ENCODE peak calls at places on chromosomes 12 and 14, in six cellular contexts. One of them, this sample, is unnamed.

GRCh38 chr12:94187351-94187750 is 39.0 kb downstream of the PLXNC1 start:
- DNase-seq in K562: no peak
- DNase-seq in endothelial cell of umbilical vein: no peak
- DNase-seq in HepG2: no peak
- DNase-seq in A549: no peak
- DNase-seq in GM12878: no peak
- DNase-seq in this sample: no peak

GRCh38 chr12:47886471-47887240 is 18.1 kb downstream of the VDR start:
- DNase-seq in K562: no peak
- DNase-seq in endothelial cell of umbilical vein: no peak
- DNase-seq in HepG2: no peak
- DNase-seq in A549: no peak
- DNase-seq in GM12878: no peak
- DNase-seq in this sample: no peak

GRCh38 chr14:106694638-106695393 is 1168.4 kb downstream of the TMEM121 start:
- DNase-seq in K562: no peak
- DNase-seq in endothelial cell of umbilical vein: no peak
- DNase-seq in HepG2: no peak
- DNase-seq in A549: peak
- DNase-seq in GM12878: no peak
- DNase-seq in this sample: peak

GRCh38 chr14:90654831-90655276 is 161.4 kb downstream of the TTC7B start:
- DNase-seq in K562: no peak
- DNase-seq in endothelial cell of umbilical vein: no peak
- DNase-seq in HepG2: peak
- DNase-seq in A549: no peak
- DNase-seq in GM12878: no peak
- DNase-seq in this sample: no peak

GRCh38 chr14:58865520-58866281 is 227.9 kb downstream of the DACT1 start:
- DNase-seq in K562: no peak
- DNase-seq in endothelial cell of umbilical vein: no peak
- DNase-seq in HepG2: no peak
- DNase-seq in A549: no peak
- DNase-seq in GM12878: no peak
- DNase-seq in this sample: no peak

GRCh38 chr12:76820888-76821482 is 57.1 kb downstream of the ZDHHC17 start:
- DNase-seq in K562: peak
- DNase-seq in endothelial cell of umbilical vein: peak
- DNase-seq in HepG2: peak
- DNase-seq in A549: peak
- DNase-seq in GM12878: no peak
- DNase-seq in this sample: peak

GRCh38 chr14:63493246-63493645 is 49.9 kb downstream of the PPP2R5E start:
- DNase-seq in K562: no peak
- DNase-seq in endothelial cell of umbilical vein: no peak
- DNase-seq in HepG2: no peak
- DNase-seq in A549: peak
- DNase-seq in GM12878: no peak
- DNase-seq in this sample: peak

GRCh38 chr14:23123419-23123818 is 4.4 kb upstream of the CEBPE start:
- DNase-seq in K562: peak
- DNase-seq in endothelial cell of umbilical vein: no peak
- DNase-seq in HepG2: no peak
- DNase-seq in A549: no peak
- DNase-seq in GM12878: no peak
- DNase-seq in this sample: no peak

GRCh38 chr14:81435578-81436295 is 35.6 kb upstream of the STON2 start:
- DNase-seq in K562: peak
- DNase-seq in endothelial cell of umbilical vein: peak
- DNase-seq in HepG2: peak
- DNase-seq in A549: peak
- DNase-seq in GM12878: no peak
- DNase-seq in this sample: no peak

GRCh38 chr12:53410951-53411350 is 12.7 kb upstream of the AMHR2 start:
- DNase-seq in K562: no peak
- DNase-seq in endothelial cell of umbilical vein: no peak
- DNase-seq in HepG2: no peak
- DNase-seq in A549: no peak
- DNase-seq in GM12878: no peak
- DNase-seq in this sample: no peak

GRCh38 chr14:35565896-35566464 is 32.0 kb downstream of the INSM2 start:
- DNase-seq in K562: no peak
- DNase-seq in endothelial cell of umbilical vein: no peak
- DNase-seq in HepG2: no peak
- DNase-seq in A549: no peak
- DNase-seq in GM12878: no peak
- DNase-seq in this sample: no peak

GRCh38 chr12:130596241-130596640 is 119.9 kb downstream of the RIMBP2 start:
- DNase-seq in K562: no peak
- DNase-seq in endothelial cell of umbilical vein: no peak
- DNase-seq in HepG2: no peak
- DNase-seq in A549: no peak
- DNase-seq in GM12878: no peak
- DNase-seq in this sample: no peak

GRCh38 chr14:62143235-62143634 is 381.0 kb downstream of the SNAPC1 start:
- DNase-seq in K562: no peak
- DNase-seq in endothelial cell of umbilical vein: no peak
- DNase-seq in HepG2: no peak
- DNase-seq in A549: no peak
- DNase-seq in GM12878: no peak
- DNase-seq in this sample: no peak

GRCh38 chr14:39091716-39092115 is 11.3 kb downstream of the SEC23A start:
- DNase-seq in K562: no peak
- DNase-seq in endothelial cell of umbilical vein: no peak
- DNase-seq in HepG2: no peak
- DNase-seq in A549: no peak
- DNase-seq in GM12878: no peak
- DNase-seq in this sample: no peak

GRCh38 chr14:63893701-63894458 is 41.1 kb downstream of the SYNE2 start:
- DNase-seq in K562: no peak
- DNase-seq in endothelial cell of umbilical vein: peak
- DNase-seq in HepG2: no peak
- DNase-seq in A549: peak
- DNase-seq in GM12878: no peak
- DNase-seq in this sample: no peak

GRCh38 chr14:104342435-104343293 is 204.3 kb downstream of the KIF26A start:
- DNase-seq in K562: no peak
- DNase-seq in endothelial cell of umbilical vein: no peak
- DNase-seq in HepG2: no peak
- DNase-seq in A549: no peak
- DNase-seq in GM12878: no peak
- DNase-seq in this sample: no peak

GRCh38 chr14:99757331-99758070 is 35.7 kb upstream of the EML1 start:
- DNase-seq in K562: no peak
- DNase-seq in endothelial cell of umbilical vein: peak
- DNase-seq in HepG2: no peak
- DNase-seq in A549: peak
- DNase-seq in GM12878: no peak
- DNase-seq in this sample: no peak

GRCh38 chr12:53518381-53518780 is 11.1 kb upstream of the NPFF start:
- DNase-seq in K562: no peak
- DNase-seq in endothelial cell of umbilical vein: no peak
- DNase-seq in HepG2: no peak
- DNase-seq in A549: no peak
- DNase-seq in GM12878: no peak
- DNase-seq in this sample: no peak

DNA sequence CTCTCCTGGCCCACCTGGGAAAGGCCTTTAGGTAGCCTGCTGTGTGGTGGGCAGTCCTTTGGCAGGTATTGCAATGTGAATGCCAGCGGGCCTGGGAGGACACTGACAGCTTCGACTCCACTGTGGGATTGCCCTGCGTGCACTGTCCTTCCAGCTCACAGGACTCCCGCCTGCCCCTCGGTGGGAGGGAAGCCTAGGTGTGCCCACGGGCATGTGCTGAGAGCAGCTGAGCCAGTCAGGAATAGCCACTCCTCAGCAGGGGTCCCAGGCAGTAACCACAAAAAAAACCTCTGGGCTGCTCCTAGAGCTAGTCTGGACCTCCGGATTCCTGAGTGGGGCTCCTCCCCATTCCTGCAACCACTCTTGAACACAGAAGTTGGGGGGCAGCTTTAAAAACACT is 278.2 kb downstream of the FOXN3 start:
- DNase-seq in K562: no peak
- DNase-seq in endothelial cell of umbilical vein: no peak
- DNase-seq in HepG2: no peak
- DNase-seq in A549: no peak
- DNase-seq in GM12878: no peak
- DNase-seq in this sample: no peak
- TF ChIP-seq MYC in K562: no peak
- TF ChIP-seq MYC in endothelial cell of umbilical vein: no peak
- TF ChIP-seq MYC in HepG2: no peak
- TF ChIP-seq MYC in A549: no peak
- TF ChIP-seq MYC in GM12878: no peak
- TF ChIP-seq MYC in this sample: no peak

GRCh38 chr14:56858422-56858821 is 48.1 kb upstream of the OTX2 start:
- DNase-seq in K562: no peak
- DNase-seq in endothelial cell of umbilical vein: no peak
- DNase-seq in HepG2: no peak
- DNase-seq in A549: no peak
- DNase-seq in GM12878: no peak
- DNase-seq in this sample: no peak

GRCh38 chr14:56857206-56857605 is 46.9 kb upstream of the OTX2 start:
- DNase-seq in K562: no peak
- DNase-seq in endothelial cell of umbilical vein: no peak
- DNase-seq in HepG2: no peak
- DNase-seq in A549: no peak
- DNase-seq in GM12878: no peak
- DNase-seq in this sample: no peak

GRCh38 chr14:56860441-56860840 is 50.2 kb upstream of the OTX2 start:
- DNase-seq in K562: no peak
- DNase-seq in endothelial cell of umbilical vein: no peak
- DNase-seq in HepG2: no peak
- DNase-seq in A549: no peak
- DNase-seq in GM12878: no peak
- DNase-seq in this sample: no peak

GRCh38 chr14:56854325-56854724 is 44.0 kb upstream of the OTX2 start:
- DNase-seq in K562: no peak
- DNase-seq in endothelial cell of umbilical vein: no peak
- DNase-seq in HepG2: no peak
- DNase-seq in A549: no peak
- DNase-seq in GM12878: no peak
- DNase-seq in this sample: no peak

DNA sequence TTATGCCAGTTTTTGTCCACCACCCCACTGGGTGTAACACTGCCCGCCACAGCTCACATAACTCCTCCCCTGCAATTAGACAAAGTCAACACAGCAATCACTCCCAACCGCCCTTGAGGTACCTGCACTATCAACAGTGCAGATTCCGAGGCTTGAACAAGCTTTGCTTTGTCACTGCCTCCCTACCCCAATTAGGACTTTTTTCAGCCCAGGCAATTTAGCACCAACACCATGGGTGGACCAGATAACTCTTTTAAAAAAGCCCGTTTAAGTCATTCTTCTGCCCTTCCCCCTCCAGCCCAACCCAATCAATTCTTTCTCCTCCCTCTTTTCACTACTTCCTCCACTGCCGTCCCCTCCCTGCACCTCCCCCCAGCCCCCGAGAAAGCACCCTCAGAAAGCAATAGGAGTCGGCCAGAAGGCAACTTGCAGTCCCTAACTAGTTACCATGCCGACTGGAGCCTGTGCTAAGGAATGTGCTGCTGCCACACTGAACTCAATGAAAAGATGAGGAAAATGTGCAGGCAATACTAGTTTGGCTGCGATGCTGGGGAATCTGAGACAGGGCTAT is 45.7 kb upstream of the OTX2 start:
- DNase-seq in K562: no peak
- DNase-seq in endothelial cell of umbilical vein: no peak
- DNase-seq in HepG2: peak
- DNase-seq in A549: no peak
- DNase-seq in GM12878: no peak
- DNase-seq in this sample: no peak
- TF ChIP-seq MAX in K562: no peak
- TF ChIP-seq MAX in endothelial cell of umbilical vein: no peak
- TF ChIP-seq MAX in HepG2: no peak
- TF ChIP-seq MAX in A549: no peak
- TF ChIP-seq MAX in GM12878: no peak
- TF ChIP-seq MAX in this sample: no peak

GRCh38 chr14:76083796-76084195 is 67.9 kb upstream of the GPATCH2L start:
- DNase-seq in K562: peak
- DNase-seq in endothelial cell of umbilical vein: no peak
- DNase-seq in HepG2: no peak
- DNase-seq in A549: no peak
- DNase-seq in GM12878: no peak
- DNase-seq in this sample: no peak
- TF ChIP-seq MYC in K562: no peak
- TF ChIP-seq MYC in endothelial cell of umbilical vein: no peak
- TF ChIP-seq MYC in HepG2: no peak
- TF ChIP-seq MYC in A549: no peak
- TF ChIP-seq MYC in GM12878: no peak
- TF ChIP-seq MYC in this sample: no peak

DNA sequence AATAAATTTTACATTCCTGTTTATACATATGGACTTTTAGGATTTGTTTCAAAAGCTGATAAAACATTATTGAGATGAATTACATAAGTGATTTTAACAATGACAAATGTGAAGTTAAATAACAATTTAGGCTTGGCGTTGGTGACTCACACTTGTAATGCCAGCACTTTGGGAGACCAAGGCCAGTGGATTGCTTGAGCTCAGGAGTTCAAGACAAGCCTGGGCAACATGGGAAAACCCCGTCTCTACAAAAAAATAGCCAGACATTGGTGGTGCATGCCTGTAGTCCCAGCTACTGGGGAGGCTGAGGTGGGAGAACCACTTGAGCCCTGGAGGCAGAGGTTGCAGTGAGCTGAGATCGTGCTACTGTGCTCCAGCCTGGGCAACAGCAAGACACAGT is 7.4 kb downstream of the ACOT2 start:
- DNase-seq in K562: no peak
- DNase-seq in endothelial cell of umbilical vein: no peak
- DNase-seq in HepG2: no peak
- DNase-seq in A549: peak
- DNase-seq in GM12878: no peak
- DNase-seq in this sample: no peak
- TF ChIP-seq MAX in K562: no peak
- TF ChIP-seq MAX in endothelial cell of umbilical vein: no peak
- TF ChIP-seq MAX in HepG2: no peak
- TF ChIP-seq MAX in A549: no peak
- TF ChIP-seq MAX in GM12878: no peak
- TF ChIP-seq MAX in this sample: no peak

GRCh38 chr12:122473543-122474323 is 27.0 kb downstream of the ZCCHC8 start:
- DNase-seq in K562: peak
- DNase-seq in endothelial cell of umbilical vein: no peak
- DNase-seq in HepG2: no peak
- DNase-seq in A549: no peak
- DNase-seq in GM12878: peak
- DNase-seq in this sample: peak
- TF ChIP-seq MYC in K562: no peak
- TF ChIP-seq MYC in endothelial cell of umbilical vein: no peak
- TF ChIP-seq MYC in HepG2: no peak
- TF ChIP-seq MYC in A549: no peak
- TF ChIP-seq MYC in GM12878: no peak
- TF ChIP-seq MYC in this sample: no peak

This sample was measured in NB4.